ENCODE peak calls at places on chromosomes 1 and 21, in eight cellular contexts. R, Q, Z, C, Y, W, N and M are unnamed samples. For H3K36me3, the result is how much of the 10 kb centered on the place peaks cover.

GRCh38 chr1:166489670-166490436 is 323.1 kb upstream of the FAM78B start:
- DNase-seq in W (no peak), N (peak), Q (no peak), C (no peak), Y (peak), R (peak), Z (peak), M (peak)

GRCh38 chr1:17494114-17494729 is 45.3 kb upstream of the ARHGEF10L start:
- DNase-seq in Z (peak), C (peak), W (peak), R (peak), Q (peak), N (peak), Y (peak), M (peak)

GRCh38 chr1:114154963-114155322 is 1.3 kb upstream of the SYT6 start:
- DNase-seq in C (peak), R (no peak), Y (no peak), Q (no peak), N (no peak), W (peak), Z (no peak), M (peak)

GRCh38 chr1:70427976-70428375 is 16.9 kb downstream of the CTH start:
- DNase-seq in W (no peak), R (no peak), C (no peak), N (no peak), Y (no peak), Q (peak), Z (no peak), M (peak)

GRCh38 chr1:93463960-93464359 is 16.0 kb downstream of the FNBP1L start:
- DNase-seq in C (no peak), Q (no peak), R (no peak), Z (no peak), W (no peak), Y (no peak), N (no peak), M (no peak)

GRCh38 chr1:54798206-54798605 is 2.9 kb downstream of the TTC22 start:
- DNase-seq in R (no peak), Q (no peak), C (no peak), W (no peak), N (peak), Y (no peak), Z (peak), M (no peak)

GRCh38 chr1:6246497-6247295 is 2.7 kb downstream of the HES3 start:
- DNase-seq in N (peak), Y (peak), Q (peak), R (peak), Z (peak), C (peak), W (peak), M (peak)

GRCh38 chr1:214028569-214028968 is 40.8 kb downstream of the PROX1 start:
- DNase-seq in N (no peak), R (no peak), C (no peak), W (no peak), Y (no peak), Z (no peak), Q (no peak), M (no peak)

GRCh38 chr21:28938726-28939125 is 54.0 kb downstream of the LTN1 start:
- DNase-seq in Q (no peak), Y (no peak), C (no peak), R (no peak), W (no peak), Z (no peak), N (no peak), M (no peak)

GRCh38 chr21:40688106-40688850 is 158.7 kb downstream of the DSCAM start:
- DNase-seq in W (no peak), R (no peak), Y (no peak), C (no peak), N (no peak), Q (no peak), Z (no peak), M (no peak)

GRCh38 chr1:240611619-240612490 is at the start of gene GREM2:
- DNase-seq in Q (peak), Y (peak), R (no peak), N (peak), C (peak), W (peak), Z (peak), M (peak)

GRCh38 chr1:200415693-200416593 is 6.1 kb upstream of the ZNF281 start:
- DNase-seq in Q (peak), R (no peak), W (peak), Z (no peak), N (peak), Y (no peak), C (no peak), M (peak)

GRCh38 chr1:59696421-59697115 is 118.2 kb upstream of the HOOK1 start:
- DNase-seq in Q (no peak), N (no peak), W (no peak), Y (no peak), R (no peak), C (no peak), Z (no peak), M (no peak)

GRCh38 chr1:53459321-53460175 is at the start of gene DMRTB1:
- DNase-seq in Z (no peak), Y (no peak), Q (no peak), W (no peak), N (no peak), R (no peak), C (no peak), M (no peak)

GRCh38 chr1:112713466-112714312 is 1.4 kb downstream of the PPM1J start:
- DNase-seq in N (no peak), W (no peak), C (no peak), R (no peak), Y (no peak), Q (no peak), Z (no peak), M (no peak)

GRCh38 chr1:97190326-97190725 is 468.7 kb downstream of the PTBP2 start:
- DNase-seq in Y (no peak), W (peak), Z (no peak), Q (peak), C (no peak), N (no peak), R (no peak), M (peak)

GRCh38 chr1:167683641-167684502 is 37.9 kb upstream of the MPZL1 start:
- DNase-seq in C (peak), R (no peak), Z (peak), N (no peak), Y (peak), W (peak), Q (peak), M (peak)

GRCh38 chr1:184408580-184408979 is 21.8 kb downstream of the C1orf21 start:
- DNase-seq in Z (no peak), W (no peak), C (no peak), Q (no peak), R (no peak), N (no peak), Y (no peak), M (no peak)

GRCh38 chr1:203173566-203173965 is 2.1 kb downstream of the MYBPH start:
- DNase-seq in C (no peak), Q (no peak), N (no peak), Y (no peak), Z (no peak), W (no peak), R (no peak), M (no peak)

GRCh38 chr1:30491831-30492230 is 231.6 kb downstream of the MATN1 start:
- DNase-seq in Y (no peak), C (no peak), Q (no peak), R (no peak), Z (no peak), N (no peak), W (no peak), M (no peak)

GRCh38 chr1:175000697-175001187 is 995 bp downstream of the CACYBP start:
- DNase-seq in W (peak), Y (no peak), Q (no peak), N (no peak), C (no peak), Z (no peak), R (no peak), M (peak)

GRCh38 chr1:175002910-175003517 is 3.3 kb downstream of the CACYBP start:
- DNase-seq in Y (no peak), Z (no peak), Q (no peak), C (no peak), R (peak), W (no peak), N (no peak), M (no peak)

GRCh38 chr1:174999216-174999925 is 376 bp upstream of the CACYBP start:
- DNase-seq in Y (peak), C (peak), N (peak), Z (peak), W (peak), R (peak), Q (peak), M (peak)

GRCh38 chr1:174998569-174999215 is 1.1 kb upstream of the CACYBP start:
- DNase-seq in N (peak), W (peak), Q (peak), Y (no peak), Z (no peak), C (no peak), R (peak), M (peak)

DNA sequence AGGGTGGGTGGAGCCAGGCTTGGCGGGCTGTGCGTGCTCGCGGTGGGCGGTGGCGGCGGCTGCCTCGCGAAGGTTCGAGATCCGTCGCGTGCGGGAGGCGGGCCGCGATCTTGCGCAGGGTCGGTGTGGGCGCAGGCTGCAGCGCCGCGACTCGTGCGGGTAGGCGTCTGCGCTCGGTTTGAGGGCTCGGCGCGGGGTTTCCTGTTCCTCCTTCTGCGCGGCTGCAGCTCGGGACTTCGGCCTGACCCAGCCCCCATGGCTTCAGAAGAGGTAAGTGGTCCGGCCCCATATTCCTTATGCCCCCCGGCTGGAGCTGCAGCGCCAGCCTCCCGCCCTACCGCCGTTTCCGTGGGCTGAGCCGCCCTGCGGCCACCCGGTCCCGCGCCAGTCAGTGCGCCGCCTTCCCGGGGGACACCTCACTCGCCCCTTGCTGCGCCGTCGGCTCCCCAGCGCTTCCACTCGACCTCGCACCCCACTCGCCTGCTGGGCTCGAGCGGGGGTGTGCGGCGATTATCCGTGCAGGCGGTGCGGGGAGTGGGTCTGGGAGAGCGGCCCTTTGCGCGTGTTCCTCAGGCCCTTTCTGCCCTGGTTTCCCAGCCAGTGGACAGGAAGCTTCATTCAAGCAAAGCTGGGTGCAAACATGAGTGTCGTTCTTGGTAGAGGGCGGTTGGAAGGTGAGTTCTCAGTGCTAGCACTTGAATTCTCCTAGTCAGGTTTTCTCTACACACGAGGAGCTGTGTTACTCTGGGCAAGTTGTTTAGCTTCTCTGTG is at the start of gene CACYBP:
- DNase-seq in Z (no peak), N (no peak), Y (no peak), C (peak), W (peak), R (peak), Q (peak), M (peak)
- TF ChIP-seq CTCF in Z (no peak), N (no peak), Y (no peak), C (no peak), W (no peak), R (peak), Q (no peak), M (no peak)

GRCh38 chr1:224620105-224620504 is 4.0 kb downstream of the CNIH3 start:
- DNase-seq in C (no peak), Q (no peak), Y (no peak), Z (no peak), W (no peak), R (no peak), N (no peak), M (no peak)

GRCh38 chr1:224616761-224617409 is 768 bp downstream of the CNIH3 start:
- DNase-seq in Z (no peak), Q (no peak), Y (no peak), R (no peak), W (peak), N (no peak), C (peak), M (no peak)

GRCh38 chr1:224615861-224616760 is at the start of gene CNIH3:
- DNase-seq in C (peak), Z (no peak), Y (no peak), W (peak), N (no peak), Q (no peak), R (no peak), M (no peak)

GRCh38 chr1:224619209-224619608 is 3.1 kb downstream of the CNIH3 start:
- DNase-seq in Z (no peak), Q (no peak), R (no peak), C (no peak), Y (no peak), W (no peak), N (no peak), M (no peak)

DNA sequence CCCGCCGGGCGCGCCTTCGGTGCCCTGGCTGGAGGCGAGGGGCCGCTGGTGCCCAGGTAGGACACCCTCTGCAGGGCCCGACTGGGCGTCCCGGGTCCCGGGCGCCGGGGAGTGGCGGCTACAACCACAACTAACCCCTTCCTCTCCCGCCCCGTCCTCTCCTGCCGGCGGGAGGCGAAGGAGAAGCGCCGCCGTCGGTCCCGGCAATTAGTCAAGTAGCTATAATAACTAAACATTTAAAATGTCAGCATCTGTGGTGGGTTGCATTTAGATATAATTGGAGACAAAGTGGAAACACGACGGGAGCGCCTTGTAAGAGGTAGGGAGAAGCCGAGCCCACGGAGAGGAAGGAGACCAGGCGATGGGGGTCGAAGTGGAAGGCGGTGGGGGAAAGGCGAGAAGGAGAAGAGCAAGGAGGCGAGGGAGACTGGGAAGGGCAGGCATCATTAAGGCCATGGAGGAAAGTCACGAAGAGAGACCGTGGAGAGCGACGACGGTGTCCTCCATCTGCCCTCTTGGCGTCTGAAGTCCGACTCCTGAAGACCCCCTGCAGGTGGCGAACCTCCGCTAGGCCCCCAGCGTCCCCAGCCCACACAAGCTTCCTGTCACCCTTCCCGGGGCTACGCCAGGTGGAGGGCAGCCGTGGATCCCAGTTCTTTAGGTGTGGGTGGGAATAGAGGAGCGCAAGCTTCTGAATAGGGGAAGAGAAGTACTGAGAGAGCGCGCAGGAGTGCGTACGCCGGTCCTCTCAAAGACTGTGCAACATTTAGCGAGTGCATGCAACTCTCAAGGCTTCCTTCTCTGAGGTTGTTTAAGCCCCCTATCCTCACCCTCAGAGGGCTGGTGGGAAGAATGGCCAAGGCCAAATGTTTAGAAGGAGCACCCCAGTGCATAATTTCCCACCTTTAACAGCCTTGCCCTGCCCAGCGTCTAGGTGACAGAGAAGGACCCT is 1.6 kb downstream of the CNIH3 start:
- DNase-seq in C (peak), Z (no peak), R (no peak), Y (no peak), Q (no peak), W (no peak), N (no peak), M (no peak)
- H3K4me3 ChIP-seq in C (peak), Z (peak), R (no peak), Y (peak), Q (peak), W (peak), N (peak), M (no peak)

GRCh38 chr1:9726406-9726805 is 74.9 kb downstream of the PIK3CD start:
- DNase-seq in Y (no peak), Q (no peak), W (no peak), R (no peak), N (no peak), C (no peak), Z (no peak), M (no peak)

GRCh38 chr1:9728451-9729295 is 77.1 kb downstream of the PIK3CD start:
- DNase-seq in Z (no peak), Y (no peak), W (no peak), Q (no peak), R (no peak), N (no peak), C (no peak), M (no peak)

GRCh38 chr1:9729523-9729922 is 78.0 kb downstream of the PIK3CD start:
- DNase-seq in Z (no peak), C (no peak), N (no peak), Q (no peak), W (no peak), R (no peak), Y (no peak), M (no peak)

GRCh38 chr1:9724706-9725476 is 73.4 kb downstream of the PIK3CD start:
- DNase-seq in Q (peak), Y (peak), C (peak), Z (peak), N (peak), R (peak), W (peak), M (peak)

DNA sequence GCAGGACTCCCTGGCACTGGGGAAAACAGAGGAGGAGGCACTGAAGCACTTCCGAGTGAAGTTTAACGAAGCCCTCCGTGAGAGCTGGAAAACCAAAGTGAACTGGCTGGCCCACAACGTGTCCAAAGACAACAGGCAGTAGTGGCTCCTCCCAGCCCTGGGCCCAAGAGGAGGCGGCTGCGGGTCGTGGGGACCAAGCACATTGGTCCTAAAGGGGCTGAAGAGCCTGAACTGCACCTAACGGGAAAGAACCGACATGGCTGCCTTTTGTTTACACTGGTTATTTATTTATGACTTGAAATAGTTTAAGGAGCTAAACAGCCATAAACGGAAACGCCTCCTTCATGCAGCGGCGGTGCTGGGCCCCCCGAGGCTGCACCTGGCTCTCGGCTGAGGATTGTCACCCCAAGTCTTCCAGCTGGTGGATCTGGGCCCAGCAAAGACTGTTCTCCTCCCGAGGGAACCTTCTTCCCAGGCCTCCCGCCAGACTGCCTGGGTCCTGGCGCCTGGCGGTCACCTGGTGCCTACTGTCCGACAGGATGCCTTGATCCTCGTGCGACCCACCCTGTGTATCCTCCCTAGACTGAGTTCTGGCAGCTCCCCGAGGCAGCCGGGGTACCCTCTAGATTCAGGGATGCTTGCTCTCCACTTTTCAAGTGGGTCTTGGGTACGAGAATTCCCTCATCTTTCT is 75.5 kb downstream of the PIK3CD start:
- DNase-seq in C (no peak), W (no peak), Y (no peak), Q (no peak), N (no peak), R (no peak), Z (no peak), M (no peak)
- H3K36me3 ChIP-seq in C (under half), W (under half), Y (half or more), Q (half or more), N (under half), R (half or more), Z (half or more), M (under half)

DNA sequence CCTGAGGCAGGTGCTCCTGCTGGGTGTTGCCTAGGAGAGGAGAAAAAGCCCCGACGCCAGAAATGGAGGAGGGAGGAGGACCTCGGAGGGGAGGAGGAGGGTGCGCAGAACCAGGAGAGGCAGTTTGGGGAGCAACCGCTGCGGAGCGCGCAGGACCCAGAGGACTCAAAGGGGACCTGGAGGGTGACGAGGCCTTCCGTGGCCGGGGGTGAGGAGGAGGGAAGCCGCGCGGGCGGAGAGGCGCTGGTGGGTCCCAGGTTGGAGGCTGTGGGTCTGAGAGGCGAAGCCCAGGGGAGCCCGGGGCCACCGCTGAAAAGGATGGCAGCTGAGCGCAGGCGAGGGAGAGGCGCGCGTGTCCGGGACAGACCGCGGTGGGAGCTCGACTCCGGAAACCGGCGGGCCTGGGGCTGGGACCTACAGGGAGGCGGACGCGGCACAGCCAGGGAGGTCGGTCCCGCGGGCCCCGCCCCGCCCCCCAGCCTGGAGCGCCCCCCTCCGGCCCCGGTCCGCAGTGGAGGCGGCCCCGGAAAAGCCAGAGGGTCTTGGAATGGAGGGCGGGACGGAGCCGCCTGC is 15.1 kb downstream of the RNF223 start:
- DNase-seq in Z (no peak), Y (no peak), W (peak), Q (no peak), N (no peak), R (peak), C (peak), M (no peak)
- TF ChIP-seq CTCF in Z (peak), Y (peak), W (no peak), Q (peak), N (no peak), R (peak), C (no peak), M (no peak)

DNA sequence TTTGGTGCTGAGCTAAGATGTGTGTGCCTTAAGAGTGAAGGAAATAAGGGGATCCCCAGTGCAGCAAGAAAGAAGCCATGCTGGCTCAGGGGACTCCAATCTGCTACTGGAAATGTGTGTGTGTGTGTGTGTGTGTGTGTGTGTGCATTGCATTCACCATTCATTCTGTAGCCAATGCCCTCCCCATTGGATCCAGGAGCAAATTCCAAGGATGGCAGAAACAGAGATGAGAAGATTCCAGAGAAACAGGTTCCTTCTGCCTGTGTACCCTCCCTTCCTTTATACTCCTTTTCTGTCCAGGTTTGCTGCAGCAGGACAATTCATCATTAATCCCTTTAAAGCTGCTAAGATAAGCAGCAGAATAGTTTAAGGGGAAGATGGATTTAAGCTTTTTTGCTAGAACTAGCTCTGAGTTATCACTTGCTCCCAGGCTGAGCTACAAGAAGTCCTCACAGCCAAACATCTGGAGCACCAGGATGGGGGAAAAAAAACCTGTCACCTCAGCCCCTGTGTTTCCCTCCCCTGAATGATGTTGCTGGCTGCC is 3.2 kb downstream of the SLC6A17 start:
- DNase-seq in Z (no peak), C (no peak), R (no peak), Y (no peak), Q (no peak), N (no peak), W (no peak), M (no peak)
- H3K4me3 ChIP-seq in Z (no peak), C (no peak), R (no peak), Y (no peak), Q (no peak), N (no peak), W (no peak), M (no peak)